ENCODE peak calls at places on chromosomes 6 and 20, in six cellular contexts. Z is AG10803; S is H4; A is vagina; N is esophagus squamous epithelium; I is naive thymus-derived CD4-positive, alpha-beta T cell. Q is an unnamed sample.

GRCh38 chr20:59371429-59371828 is 71.0 kb downstream of the EDN3 start:
- DNase-seq in Z (no peak), S (no peak), N (no peak), A (no peak), I (no peak), Q (no peak)

GRCh38 chr6:52595000-52595795 is 18.3 kb upstream of the TRAM2 start:
- DNase-seq in N (no peak), A (no peak), I (no peak), Z (peak; percentile 82), S (peak; percentile 92), Q (peak; percentile 81)

GRCh38 chr6:37671061-37671460 is 26.6 kb downstream of the MDGA1 start:
- DNase-seq in S (no peak), Z (no peak), I (no peak), N (no peak), A (no peak), Q (no peak)

GRCh38 chr20:36252511-36252910 is 16.2 kb downstream of the AAR2 start:
- DNase-seq in N (no peak), A (no peak), Z (no peak), I (no peak), S (no peak), Q (no peak)

GRCh38 chr6:30511147-30511546 is 21.8 kb downstream of the HLA-E start:
- DNase-seq in I (no peak), A (no peak), S (no peak), Z (no peak), N (no peak), Q (no peak)

GRCh38 chr6:169008641-169009040 is 245.0 kb downstream of the THBS2 start:
- DNase-seq in S (no peak), A (no peak), Z (no peak), I (no peak), N (no peak), Q (no peak)

GRCh38 chr6:116971959-116972358 is 94.9 kb downstream of the RFX6 start:
- DNase-seq in S (peak; percentile 26), I (no peak), Z (peak; percentile 49), N (no peak), A (no peak), Q (peak; percentile 24)

GRCh38 chr6:12538881-12539357 is 177.6 kb upstream of the PHACTR1 start:
- DNase-seq in A (no peak), Z (peak; percentile 24), N (no peak), I (no peak), S (peak; percentile 79), Q (no peak)